ENCODE peak calls at places on chromosome X, in six cellular contexts. T is HCT116, U is ovary, F is tibial nerve, Z is sigmoid colon, H is vagina. W is an unnamed sample. For H3K4me1, the result is how much of the 10 kb centered on the place peaks cover.

GRCh38 chrX:47648376-47648775 is 2.0 kb downstream of the ELK1 start:
- DNase-seq in T (no peak), U (no peak), F (no peak), Z (no peak), H (peak), W (no peak)

GRCh38 chrX:12894074-12894691 is 12.2 kb upstream of the TLR8 start:
- DNase-seq in T (peak), U (no peak), F (peak), Z (no peak), H (no peak), W (peak)

GRCh38 chrX:81195712-81196111 is 6.0 kb downstream of the HMGN5 start:
- DNase-seq in T (peak), U (peak), F (peak), Z (no peak), H (no peak), W (peak)

GRCh38 chrX:41082783-41083182 is 2.5 kb upstream of the USP9X start:
- DNase-seq in T (no peak), U (no peak), F (no peak), Z (no peak), H (no peak), W (no peak)

GRCh38 chrX:138014577-138014976 is 448.6 kb downstream of the ZIC3 start:
- DNase-seq in T (no peak), U (no peak), F (no peak), Z (no peak), H (no peak), W (no peak)

GRCh38 chrX:134026732-134027311 is 41.4 kb upstream of the GPC3 start:
- DNase-seq in T (peak), U (peak), F (peak), Z (peak), H (no peak), W (peak)

GRCh38 chrX:36199926-36200325 is 280.4 kb downstream of the CFAP47 start:
- DNase-seq in T (no peak), U (no peak), F (no peak), Z (no peak), H (no peak), W (no peak)

GRCh38 chrX:68932611-68933010 is 103.8 kb downstream of the EFNB1 start:
- DNase-seq in T (no peak), U (no peak), F (no peak), Z (peak), H (no peak), W (no peak)

GRCh38 chrX:151488677-151489076 is 74.8 kb upstream of the PASD1 start:
- DNase-seq in T (peak), U (no peak), F (no peak), Z (no peak), H (no peak), W (no peak)

GRCh38 chrX:15721911-15722310 is 16.2 kb upstream of the CA5B start:
- DNase-seq in T (no peak), U (no peak), F (no peak), Z (no peak), H (no peak), W (no peak)

GRCh38 chrX:40945366-40945713 is 139.9 kb upstream of the USP9X start:
- DNase-seq in T (peak), U (no peak), F (peak), Z (peak), H (no peak), W (no peak)

GRCh38 chrX:63349307-63349706 is 1.8 kb downstream of the SPIN4 start:
- DNase-seq in T (no peak), U (no peak), F (no peak), Z (no peak), H (no peak), W (no peak)

GRCh38 chrX:41922125-41922521 is 1.2 kb downstream of the CASK start:
- DNase-seq in T (no peak), U (no peak), F (peak), Z (no peak), H (no peak), W (peak)

GRCh38 chrX:8429692-8430249 is 34.9 kb upstream of the VCX3B start:
- DNase-seq in T (no peak), U (no peak), F (no peak), Z (no peak), H (no peak), W (no peak)

GRCh38 chrX:41596586-41596985 is 92.2 kb upstream of the GPR34 start:
- DNase-seq in T (no peak), U (no peak), F (no peak), Z (no peak), H (no peak), W (no peak)

GRCh38 chrX:108122748-108123147 is 31.2 kb downstream of the ATG4A start:
- DNase-seq in T (no peak), U (no peak), F (no peak), Z (no peak), H (no peak), W (no peak)

GRCh38 chrX:103215768-103216085 is 819 bp downstream of the BEX4 start:
- DNase-seq in T (no peak), U (no peak), F (no peak), Z (no peak), H (no peak), W (no peak)

GRCh38 chrX:9392445-9392844 is 72.4 kb upstream of the TBL1X start:
- DNase-seq in T (no peak), U (no peak), F (no peak), Z (no peak), H (no peak), W (no peak)

GRCh38 chrX:120125444-120125843 is 9.7 kb upstream of the RHOXF1 start:
- DNase-seq in T (no peak), U (peak), F (no peak), Z (no peak), H (no peak), W (no peak)

GRCh38 chrX:123869488-123869887 is 9.6 kb downstream of the XIAP start:
- DNase-seq in T (no peak), U (no peak), F (no peak), Z (no peak), H (no peak), W (no peak)

GRCh38 chrX:72126539-72127140 is 5.1 kb downstream of the RTL5 start:
- DNase-seq in T (peak), U (peak), F (peak), Z (peak), H (peak), W (peak)

GRCh38 chrX:69362354-69362753 is 141.8 kb upstream of the NALF2 start:
- DNase-seq in T (no peak), U (no peak), F (no peak), Z (no peak), H (peak), W (no peak)

GRCh38 chrX:154802838-154803410 is 2.4 kb downstream of the MPP1 start:
- DNase-seq in T (no peak), U (no peak), F (no peak), Z (no peak), H (no peak), W (no peak)

GRCh38 chrX:154797006-154797405 is 8.3 kb downstream of the MPP1 start:
- DNase-seq in T (no peak), U (no peak), F (no peak), Z (no peak), H (no peak), W (no peak)

GRCh38 chrX:154800508-154801207 is 4.6 kb downstream of the MPP1 start:
- DNase-seq in T (no peak), U (no peak), F (no peak), Z (no peak), H (no peak), W (no peak)

GRCh38 chrX:154804564-154804956 is 725 bp downstream of the MPP1 start:
- DNase-seq in T (no peak), U (no peak), F (no peak), Z (no peak), H (no peak), W (no peak)

DNA sequence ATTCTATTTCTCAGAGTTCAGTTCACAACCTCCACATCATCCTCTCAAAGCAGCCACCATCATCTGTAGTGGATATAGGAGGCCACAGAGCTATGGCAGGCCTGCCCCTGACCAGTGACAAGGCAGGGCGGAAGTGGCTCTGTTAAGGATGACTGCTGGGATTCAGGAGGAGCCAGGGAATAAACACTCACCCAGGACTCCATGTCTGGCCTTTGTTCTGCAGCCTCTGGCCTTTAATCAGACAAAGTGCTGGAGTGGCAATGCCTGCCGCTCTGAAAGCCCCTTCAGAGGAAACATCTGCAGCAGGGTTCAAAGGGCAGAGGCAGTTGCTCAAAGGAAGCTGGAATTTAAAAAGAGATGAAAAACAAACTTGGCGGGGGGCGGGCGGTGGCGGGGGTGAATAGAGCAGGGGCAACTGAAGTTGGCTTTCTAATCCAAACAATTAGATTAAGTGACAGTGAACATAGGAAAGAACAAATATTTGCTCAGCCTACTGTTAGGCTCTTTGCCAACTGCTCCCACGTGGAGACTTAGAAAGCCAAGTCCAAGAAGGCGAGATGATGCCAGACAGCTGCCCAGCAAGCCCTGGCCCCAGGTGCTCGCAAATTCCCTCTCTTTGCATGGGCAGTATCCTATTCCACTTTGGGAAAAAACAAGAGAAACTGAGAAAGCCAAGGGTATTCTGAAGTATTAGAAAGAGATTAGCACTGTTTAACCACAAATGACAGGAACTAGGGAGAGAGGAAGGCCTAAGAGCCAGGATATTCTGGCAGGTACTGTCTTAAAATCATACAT is 5.5 kb downstream of the MPP1 start:
- DNase-seq in T (no peak), U (no peak), F (no peak), Z (no peak), H (no peak), W (peak)
- H3K4me1 ChIP-seq in T (half or more), U (under half), F (under half), Z (under half), H (under half), W (under half)

DNA sequence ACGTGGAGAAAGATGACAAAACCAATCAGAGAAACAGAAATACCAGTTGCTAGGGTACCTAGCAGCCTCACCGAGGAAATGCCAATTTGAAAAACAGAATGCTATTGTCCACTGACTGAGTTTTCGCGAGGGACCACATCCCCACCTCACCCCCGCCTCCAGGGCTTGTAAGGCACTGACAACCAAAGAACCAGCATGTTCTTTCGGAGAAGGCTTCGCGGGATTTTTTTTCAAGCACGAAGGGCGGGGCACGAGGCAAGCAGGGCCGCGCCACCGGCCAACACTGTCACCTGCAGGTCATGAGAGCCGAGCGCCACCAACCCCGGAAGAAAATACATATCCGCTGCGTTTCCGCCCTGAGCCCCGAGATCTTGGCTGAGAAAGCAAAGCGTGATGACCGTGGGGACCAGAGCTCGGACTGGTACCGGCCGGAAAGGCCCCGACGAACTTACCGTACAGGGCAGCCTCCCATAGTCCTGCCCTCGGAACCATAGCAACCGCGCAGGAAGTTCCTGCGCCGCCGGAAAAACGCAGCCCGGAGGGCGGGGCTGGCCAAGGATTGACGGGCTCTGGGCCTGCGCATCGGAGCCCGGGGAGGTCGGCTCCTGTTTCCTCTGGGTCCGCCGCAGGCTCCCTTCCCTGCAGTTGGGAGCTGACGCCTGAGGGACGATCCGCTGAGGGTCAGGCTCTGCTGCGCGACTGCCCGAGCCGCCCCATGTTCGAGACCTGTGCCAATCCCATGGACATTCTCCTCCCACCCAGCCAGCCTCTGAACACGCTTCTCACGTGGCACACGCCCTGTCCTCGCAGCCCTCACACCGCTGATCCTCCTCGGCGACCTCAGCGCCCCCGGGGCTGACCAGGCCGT is 59.2 kb upstream of the PAGE5 start:
- DNase-seq in T (peak), U (peak), F (peak), Z (peak), H (peak), W (peak)
- TF ChIP-seq POLR2A in T (peak), U (peak), F (peak), Z (peak), H (no peak), W (peak)

DNA sequence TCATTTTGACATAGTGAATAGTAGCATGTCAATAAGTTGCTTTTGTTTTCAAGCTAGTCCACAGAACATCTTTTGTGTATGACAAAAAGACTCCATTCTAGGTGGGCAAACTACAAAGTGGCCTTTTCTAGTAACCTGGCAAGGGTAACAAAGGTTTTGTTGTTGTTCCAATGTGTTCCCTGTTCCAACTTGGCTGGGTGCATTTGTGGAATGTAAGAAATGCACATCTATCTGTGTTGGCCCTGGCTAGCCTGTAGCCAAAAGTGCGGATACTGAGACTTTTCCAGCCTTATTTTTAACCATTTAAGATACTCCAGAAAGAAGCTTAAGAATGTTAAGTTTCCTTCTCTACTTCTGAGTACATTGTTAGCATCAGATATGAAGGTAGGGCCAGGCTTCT is 118.7 kb upstream of the CHRDL1 start:
- DNase-seq in T (no peak), U (no peak), F (no peak), Z (no peak), H (no peak), W (no peak)
- TF ChIP-seq CTCF in T (no peak), U (no peak), F (no peak), Z (no peak), H (no peak), W (no peak)

GRCh38 chrX:71095971-71096701 is 485 bp downstream of the FOXO4 start:
- DNase-seq in T (peak), U (no peak), F (peak), Z (no peak), H (no peak), W (no peak)

GRCh38 chrX:71095033-71095432 is 618 bp upstream of the FOXO4 start:
- DNase-seq in T (no peak), U (no peak), F (no peak), Z (no peak), H (no peak), W (no peak)

GRCh38 chrX:71095555-71095970 is at the start of gene FOXO4:
- DNase-seq in T (peak), U (peak), F (peak), Z (peak), H (peak), W (peak)

GRCh38 chrX:71098302-71098701 is 2.7 kb downstream of the FOXO4 start:
- DNase-seq in T (peak), U (peak), F (peak), Z (peak), H (no peak), W (peak)

GRCh38 chrX:71096702-71097032 is 1.0 kb downstream of the FOXO4 start:
- DNase-seq in T (no peak), U (no peak), F (no peak), Z (no peak), H (no peak), W (no peak)
- H3K4me1 ChIP-seq in T (under half), U (under half), F (under half), Z (under half), H (under half), W (under half)

DNA sequence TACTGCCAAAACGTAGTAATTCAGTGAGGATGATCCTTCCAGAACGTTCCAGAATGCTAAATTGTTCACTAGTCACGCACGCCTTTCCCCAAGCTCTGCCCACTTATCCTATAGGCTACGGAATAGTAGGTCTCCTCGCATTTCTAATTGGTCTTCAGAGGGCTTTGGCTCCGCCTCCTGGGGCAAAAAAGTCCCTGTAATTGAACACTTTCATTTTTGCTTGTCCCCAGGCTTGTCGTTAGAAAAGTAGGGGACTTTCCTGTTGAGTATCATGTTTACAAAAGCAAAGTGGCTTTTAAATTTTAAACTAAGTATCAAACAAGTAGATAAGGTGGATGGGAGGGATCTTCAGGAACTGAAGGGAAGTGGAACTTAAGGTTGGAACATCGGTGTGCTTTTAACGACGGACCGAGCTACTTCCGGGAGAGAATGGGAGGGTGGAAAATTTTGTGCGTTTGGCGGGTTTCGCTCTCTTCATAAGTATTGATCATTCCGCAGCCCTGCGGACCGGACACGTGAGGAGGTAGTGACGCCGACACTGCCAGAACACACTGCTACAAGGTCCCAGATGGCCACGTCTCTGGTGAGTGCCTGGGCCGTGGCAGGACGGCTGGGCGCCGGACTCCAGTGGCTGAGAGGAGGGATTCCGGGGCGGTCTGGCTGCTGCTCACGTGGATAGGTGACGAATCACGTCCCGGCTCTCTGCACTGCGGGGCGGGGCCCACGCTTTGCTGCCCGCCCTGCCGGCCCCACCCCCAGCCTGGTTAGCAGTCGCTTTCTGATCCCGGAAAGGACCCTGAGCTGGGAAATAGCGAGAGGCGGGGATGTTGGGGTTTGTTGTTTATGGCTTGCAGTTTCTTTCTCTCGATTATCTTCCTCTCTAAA is at the start of gene NXT2:
- DNase-seq in T (peak), U (peak), F (peak), Z (peak), H (peak), W (peak)
- TF ChIP-seq POLR2A in T (peak), U (peak), F (peak), Z (peak), H (no peak), W (peak)

GRCh38 chrX:49282647-49283011 is 13.0 kb downstream of the PPP1R3F start:
- DNase-seq in T (peak), U (peak), F (no peak), Z (peak), H (no peak), W (peak)
- TF ChIP-seq CTCF in T (peak), U (no peak), F (peak), Z (peak), H (no peak), W (no peak)

DNA sequence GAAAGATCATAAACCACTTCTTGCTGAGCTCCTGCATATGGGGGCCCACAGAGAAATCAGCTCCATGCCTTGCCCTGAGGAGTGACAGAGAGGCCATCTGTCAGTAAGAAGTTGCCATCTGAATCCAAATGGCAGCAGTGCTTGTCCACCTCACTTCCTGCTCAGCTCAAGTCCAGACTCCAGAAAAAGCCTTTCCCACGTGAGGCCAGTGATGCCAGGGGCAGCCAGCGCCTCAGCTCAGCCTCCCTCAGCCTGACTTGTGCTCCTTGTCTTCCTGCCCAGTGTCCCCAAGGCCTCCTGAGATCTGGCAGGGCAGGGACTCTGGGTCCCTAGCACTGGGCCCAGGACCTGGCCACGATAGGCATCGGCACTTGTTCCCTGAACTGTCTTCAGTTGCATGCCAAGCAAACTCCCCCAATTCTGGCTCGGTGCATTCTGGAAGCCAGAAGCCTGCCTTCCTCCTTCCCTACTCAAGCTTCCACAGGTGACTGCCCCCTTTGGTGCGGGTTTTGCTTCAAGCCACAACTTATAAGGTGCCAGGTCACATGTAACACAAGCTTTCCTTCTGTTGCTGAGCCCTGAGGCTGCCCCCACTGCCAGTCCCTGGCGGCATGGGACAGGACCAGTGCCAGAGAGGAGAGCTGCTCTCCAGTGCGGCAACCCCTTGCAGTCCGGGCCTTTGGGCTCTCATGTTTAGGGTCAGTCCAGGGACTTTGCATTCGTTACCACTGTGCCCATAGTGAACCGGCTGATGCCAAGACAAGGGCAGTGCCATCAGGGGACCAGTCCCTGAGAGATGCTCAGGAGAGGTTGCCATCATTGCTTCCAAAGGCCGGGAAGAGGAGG is 2.2 kb downstream of the ZNF185 start:
- DNase-seq in T (no peak), U (no peak), F (no peak), Z (no peak), H (no peak), W (no peak)
- H3K4me1 ChIP-seq in T (half or more), U (under half), F (under half), Z (under half), H (under half), W (under half)

DNA sequence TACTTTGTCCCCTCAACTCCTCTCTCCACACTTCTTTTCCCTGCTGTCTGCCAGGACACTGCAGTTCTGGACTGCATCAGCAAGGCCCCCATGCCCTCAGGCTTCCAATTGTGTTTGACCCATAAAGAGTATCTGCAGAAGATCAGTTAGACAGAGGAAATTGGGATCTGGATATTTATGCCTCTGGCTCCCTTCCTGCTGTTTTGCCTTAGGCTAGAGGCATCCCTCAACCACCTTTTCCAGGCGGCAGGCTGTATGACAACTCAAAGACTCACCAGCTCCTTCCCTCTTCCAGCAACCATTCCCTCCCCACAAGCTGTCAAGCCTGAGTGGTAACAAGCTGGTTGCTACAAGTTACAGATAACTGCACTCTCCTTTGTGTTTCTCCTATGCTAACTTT is 66.4 kb upstream of the NDP start:
- DNase-seq in T (no peak), U (no peak), F (no peak), Z (no peak), H (no peak), W (no peak)
- TF ChIP-seq POLR2A in T (no peak), U (no peak), F (no peak), Z (no peak), H (no peak), W (no peak)